ENCODE peak calls at places on chromosomes 1 and 21, in six cellular contexts. H is lower lobe of right lung, C is GM23338, E is GM06990, B is AG04450, G is Calu3. Z is an unnamed sample.

GRCh38 chr1:227888404-227889046 is 59.2 kb downstream of the WNT9A start:
- DNase-seq in G (no peak), B (no peak), H (peak; percentile 51), E (no peak), C (no peak), Z (no peak)

GRCh38 chr1:186112280-186112679 is 262.8 kb downstream of the TPR start:
- DNase-seq in H (no peak), G (no peak), E (no peak), B (no peak), C (peak; percentile 12), Z (no peak)

GRCh38 chr1:70675737-70676156 is 264.7 kb downstream of the CTH start:
- DNase-seq in H (no peak), E (peak; percentile 12), B (no peak), C (peak; percentile 79), G (no peak), Z (no peak)

GRCh38 chr1:235783148-235783776 is 83.4 kb downstream of the LYST start:
- DNase-seq in G (peak; percentile 3), E (no peak), C (peak; percentile 67), H (no peak), B (peak; percentile 15), Z (peak; percentile 47)

GRCh38 chr1:41863683-41864082 is 55.0 kb downstream of the HIVEP3 start:
- DNase-seq in G (no peak), H (no peak), B (no peak), C (no peak), E (no peak), Z (no peak)

GRCh38 chr1:39936724-39937491 is 18.0 kb upstream of the MFSD2A start:
- DNase-seq in G (no peak), B (no peak), H (no peak), C (no peak), E (no peak), Z (no peak)

GRCh38 chr21:16388911-16389515 is 659.2 kb downstream of the USP25 start:
- DNase-seq in C (no peak), G (no peak), E (no peak), B (no peak), H (no peak), Z (no peak)

GRCh38 chr1:25695066-25695990 is 78.7 kb downstream of the MAN1C1 start:
- DNase-seq in E (no peak), G (peak; percentile 14), H (peak; percentile 75), B (peak; percentile 97), C (peak; percentile 88), Z (peak; percentile 86)

GRCh38 chr1:44040856-44041255 is 9.6 kb upstream of the SLC6A9 start:
- DNase-seq in C (no peak), H (no peak), G (no peak), B (no peak), E (no peak), Z (no peak)

GRCh38 chr1:244082969-244083368 is 31.9 kb downstream of the ZBTB18 start:
- DNase-seq in B (no peak), H (no peak), E (no peak), C (no peak), G (no peak), Z (no peak)

GRCh38 chr1:41498809-41499208 is 14.3 kb upstream of the EDN2 start:
- DNase-seq in E (no peak), H (peak; percentile 84), B (no peak), G (peak; percentile 80), C (peak; percentile 30), Z (no peak)

GRCh38 chr1:24562625-24563024 is 6.7 kb downstream of the NCMAP start:
- DNase-seq in C (no peak), E (no peak), B (no peak), G (peak; percentile 65), H (no peak), Z (no peak)

GRCh38 chr1:98130406-98130805 is 209.6 kb upstream of the DPYD start:
- DNase-seq in G (no peak), C (no peak), E (no peak), H (no peak), B (no peak), Z (no peak)

GRCh38 chr1:220922951-220923350 is 43.7 kb downstream of the HLX start:
- DNase-seq in B (no peak), E (no peak), H (no peak), C (no peak), G (no peak), Z (no peak)

GRCh38 chr1:93463960-93464359 is 16.0 kb downstream of the FNBP1L start:
- DNase-seq in E (no peak), H (no peak), G (no peak), B (no peak), C (no peak), Z (no peak)

GRCh38 chr1:244836135-244836521 is 670 bp downstream of the COX20 start:
- DNase-seq in C (peak; percentile 44), H (no peak), B (no peak), G (peak; percentile 27), E (no peak), Z (no peak)

GRCh38 chr1:87042127-87042811 is 127.8 kb downstream of the HS2ST1 start:
- DNase-seq in G (no peak), C (no peak), E (no peak), H (no peak), B (no peak), Z (no peak)

GRCh38 chr1:200090252-200091159 is 63.0 kb downstream of the NR5A2 start:
- DNase-seq in H (no peak), G (peak; percentile 27), B (no peak), E (no peak), C (peak; percentile 74), Z (no peak)
- TF ChIP-seq CTCF in H (peak; percentile 16), G (no peak), B (peak; percentile 16), E (peak; percentile 53), C (peak; percentile 82), Z (peak; percentile 3)

DNA sequence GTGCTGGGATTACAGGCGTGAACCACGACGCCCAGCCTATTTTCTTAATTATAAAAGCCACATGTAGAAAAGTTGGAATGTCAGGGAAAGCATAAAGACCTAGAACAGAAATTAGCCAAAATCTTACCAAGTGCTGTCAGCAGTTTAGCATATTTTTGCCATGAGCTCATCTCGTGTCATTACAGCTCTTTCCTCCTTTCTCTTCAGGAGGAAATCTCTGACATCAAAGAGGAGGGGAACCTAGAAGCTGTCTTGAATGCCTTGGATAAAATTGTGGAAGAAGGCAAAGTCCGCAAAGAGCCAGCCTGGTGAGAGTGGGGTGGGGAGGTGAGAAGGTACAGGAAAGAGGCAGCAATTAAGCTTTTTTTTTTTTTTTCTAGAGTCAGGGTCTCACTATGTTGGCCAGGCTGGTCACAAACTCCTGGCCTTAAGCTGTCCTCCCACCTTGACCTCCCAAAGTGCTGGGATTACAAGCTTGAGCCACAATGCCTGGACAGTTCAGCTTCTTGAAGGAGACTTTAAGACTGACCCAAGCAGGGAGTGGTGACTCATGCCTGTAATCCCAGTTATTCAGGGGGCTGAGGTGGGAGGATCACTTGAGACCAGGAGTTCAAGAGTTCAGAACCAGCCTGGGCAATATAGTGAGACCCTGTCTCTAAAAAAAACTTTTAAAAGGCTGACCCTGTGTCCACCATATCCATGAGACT is 8.4 kb upstream of the BGLAP start:
- DNase-seq in G (no peak), E (no peak), C (no peak), B (peak; percentile 61), H (no peak), Z (peak; percentile 70)
- TF ChIP-seq CTCF in G (no peak), E (no peak), C (no peak), B (no peak), H (no peak), Z (no peak)

DNA sequence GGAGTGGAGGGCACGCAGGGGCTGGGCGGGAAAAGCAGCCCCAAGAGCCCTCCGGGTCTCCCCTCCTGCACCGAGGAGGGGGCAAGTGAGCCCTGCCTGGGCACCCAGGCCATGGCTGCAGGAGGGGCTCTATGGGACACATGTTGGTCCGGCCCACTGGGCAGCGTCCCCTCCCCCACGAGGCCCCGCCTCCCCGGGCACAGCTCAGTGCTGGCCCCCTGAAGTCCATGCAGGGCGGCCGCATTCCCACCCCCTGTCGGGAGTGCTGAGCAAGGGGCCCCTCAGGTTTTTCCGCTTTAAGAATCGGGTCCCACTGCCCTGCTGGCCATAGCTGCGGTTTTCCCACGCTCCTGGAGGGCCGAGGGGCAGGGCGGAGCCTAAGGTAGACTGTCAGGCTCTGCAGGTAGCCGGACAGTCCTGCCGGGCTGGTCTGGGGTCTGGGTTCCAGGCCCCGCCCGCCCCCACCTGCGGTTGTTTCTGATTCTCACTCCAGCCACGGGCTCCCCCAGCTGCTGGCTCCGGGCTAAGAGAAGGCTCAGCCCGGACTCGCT is 43.5 kb upstream of the CCDC27 start:
- DNase-seq in G (peak; percentile 48), C (peak; percentile 61), B (no peak), H (no peak), E (no peak), Z (no peak)
- TF ChIP-seq CTCF in G (no peak), C (no peak), B (no peak), H (no peak), E (no peak), Z (no peak)

GRCh38 chr21:18369115-18369514 is 34.5 kb downstream of the TMPRSS15 start:
- DNase-seq in G (no peak), H (no peak), C (peak; percentile 54), E (no peak), B (no peak), Z (peak; percentile 26)
- TF ChIP-seq CTCF in G (no peak), H (no peak), C (peak; percentile 55), E (no peak), B (no peak), Z (peak; percentile 62)

GRCh38 chr1:118223426-118223825 is 38.4 kb upstream of the SPAG17 start:
- DNase-seq in C (peak; percentile 84), E (no peak), G (peak; percentile 2), B (no peak), H (no peak), Z (no peak)
- TF ChIP-seq CTCF in C (peak; percentile 83), E (peak; percentile 28), G (no peak), B (peak; percentile 20), H (peak; percentile 42), Z (peak; percentile 25)

GRCh38 chr1:113252166-113252565 is 138.1 kb upstream of the MAGI3 start:
- DNase-seq in G (no peak), B (no peak), H (no peak), E (no peak), C (no peak), Z (no peak)
- TF ChIP-seq CTCF in G (no peak), B (no peak), H (no peak), E (no peak), C (no peak), Z (no peak)

Z was measured in astrocyte of the cerebellum.